ENCODE peak calls at places on chromosomes 11 and 22, in ten cellular contexts. One of them, this sample, is unnamed.

GRCh38 chr11:13229675-13230359 is 47.8 kb upstream of the BMAL1 start:
- DNase-seq in heart left ventricle: no peak
- DNase-seq in esophagus squamous epithelium: no peak
- DNase-seq in cardiac muscle cell: no peak
- DNase-seq in psoas muscle: peak; percentile 21
- DNase-seq in kidney: no peak
- DNase-seq in endothelial cell: no peak
- DNase-seq in right lobe of liver: no peak
- DNase-seq in upper lobe of right lung: no peak
- DNase-seq in transverse colon: no peak
- DNase-seq in this sample: no peak

GRCh38 chr11:3161720-3162409 is 3.2 kb downstream of the OSBPL5 start:
- DNase-seq in heart left ventricle: no peak
- DNase-seq in esophagus squamous epithelium: no peak
- DNase-seq in cardiac muscle cell: no peak
- DNase-seq in psoas muscle: no peak
- DNase-seq in kidney: peak; percentile 49
- DNase-seq in endothelial cell: no peak
- DNase-seq in right lobe of liver: peak; percentile 5
- DNase-seq in upper lobe of right lung: peak; percentile 38
- DNase-seq in transverse colon: peak; percentile 5
- DNase-seq in this sample: no peak

GRCh38 chr22:35021166-35021565 is 44.8 kb upstream of the ISX start:
- DNase-seq in heart left ventricle: no peak
- DNase-seq in esophagus squamous epithelium: no peak
- DNase-seq in cardiac muscle cell: no peak
- DNase-seq in psoas muscle: no peak
- DNase-seq in kidney: no peak
- DNase-seq in endothelial cell: no peak
- DNase-seq in right lobe of liver: no peak
- DNase-seq in upper lobe of right lung: no peak
- DNase-seq in transverse colon: peak; percentile 77
- DNase-seq in this sample: no peak

GRCh38 chr11:134071306-134071705 is 2.4 kb downstream of the JAM3 start:
- DNase-seq in heart left ventricle: no peak
- DNase-seq in esophagus squamous epithelium: no peak
- DNase-seq in cardiac muscle cell: no peak
- DNase-seq in psoas muscle: no peak
- DNase-seq in kidney: no peak
- DNase-seq in endothelial cell: no peak
- DNase-seq in right lobe of liver: no peak
- DNase-seq in upper lobe of right lung: no peak
- DNase-seq in transverse colon: no peak
- DNase-seq in this sample: no peak

GRCh38 chr11:116773203-116774112 is 671 bp upstream of the BUD13 start:
- DNase-seq in heart left ventricle: no peak
- DNase-seq in esophagus squamous epithelium: peak; percentile 56
- DNase-seq in cardiac muscle cell: no peak
- DNase-seq in psoas muscle: no peak
- DNase-seq in kidney: no peak
- DNase-seq in endothelial cell: peak; percentile 65
- DNase-seq in right lobe of liver: no peak
- DNase-seq in upper lobe of right lung: no peak
- DNase-seq in transverse colon: no peak
- DNase-seq in this sample: no peak

GRCh38 chr11:93652161-93652597 is 9.3 kb upstream of the CEP295 start:
- DNase-seq in heart left ventricle: no peak
- DNase-seq in esophagus squamous epithelium: no peak
- DNase-seq in cardiac muscle cell: peak; percentile 66
- DNase-seq in psoas muscle: no peak
- DNase-seq in kidney: no peak
- DNase-seq in endothelial cell: peak; percentile 61
- DNase-seq in right lobe of liver: no peak
- DNase-seq in upper lobe of right lung: no peak
- DNase-seq in transverse colon: no peak
- DNase-seq in this sample: no peak

GRCh38 chr11:76684470-76684869 is 13.9 kb upstream of the LRRC32 start:
- DNase-seq in heart left ventricle: no peak
- DNase-seq in esophagus squamous epithelium: no peak
- DNase-seq in cardiac muscle cell: no peak
- DNase-seq in psoas muscle: no peak
- DNase-seq in kidney: no peak
- DNase-seq in endothelial cell: no peak
- DNase-seq in right lobe of liver: no peak
- DNase-seq in upper lobe of right lung: no peak
- DNase-seq in transverse colon: no peak
- DNase-seq in this sample: no peak

GRCh38 chr11:116641561-116642045 is 131.2 kb downstream of the BUD13 start:
- DNase-seq in heart left ventricle: no peak
- DNase-seq in esophagus squamous epithelium: no peak
- DNase-seq in cardiac muscle cell: peak; percentile 37
- DNase-seq in psoas muscle: peak; percentile 22
- DNase-seq in kidney: peak; percentile 75
- DNase-seq in endothelial cell: peak; percentile 73
- DNase-seq in right lobe of liver: peak; percentile 60
- DNase-seq in upper lobe of right lung: peak; percentile 76
- DNase-seq in transverse colon: peak; percentile 41
- DNase-seq in this sample: no peak

GRCh38 chr22:27800250-27801131 is 1.1 kb downstream of the MN1 start:
- DNase-seq in heart left ventricle: peak; percentile 63
- DNase-seq in esophagus squamous epithelium: no peak
- DNase-seq in cardiac muscle cell: no peak
- DNase-seq in psoas muscle: peak; percentile 40
- DNase-seq in kidney: peak; percentile 77
- DNase-seq in endothelial cell: no peak
- DNase-seq in right lobe of liver: peak; percentile 27
- DNase-seq in upper lobe of right lung: no peak
- DNase-seq in transverse colon: no peak
- DNase-seq in this sample: no peak

GRCh38 chr11:22207162-22207561 is 14.3 kb downstream of the ANO5 start:
- DNase-seq in heart left ventricle: no peak
- DNase-seq in esophagus squamous epithelium: no peak
- DNase-seq in cardiac muscle cell: no peak
- DNase-seq in psoas muscle: no peak
- DNase-seq in kidney: no peak
- DNase-seq in endothelial cell: no peak
- DNase-seq in right lobe of liver: no peak
- DNase-seq in upper lobe of right lung: no peak
- DNase-seq in transverse colon: no peak
- DNase-seq in this sample: no peak

GRCh38 chr11:120130991-120131760 is 6.7 kb downstream of the TRIM29 start:
- DNase-seq in heart left ventricle: peak; percentile 18
- DNase-seq in esophagus squamous epithelium: no peak
- DNase-seq in cardiac muscle cell: no peak
- DNase-seq in psoas muscle: no peak
- DNase-seq in kidney: peak; percentile 45
- DNase-seq in endothelial cell: no peak
- DNase-seq in right lobe of liver: peak; percentile 3
- DNase-seq in upper lobe of right lung: peak; percentile 46
- DNase-seq in transverse colon: peak; percentile 4
- DNase-seq in this sample: no peak

GRCh38 chr11:126485021-126485781 is 129.7 kb downstream of the ST3GAL4 start:
- DNase-seq in heart left ventricle: peak; percentile 24
- DNase-seq in esophagus squamous epithelium: no peak
- DNase-seq in cardiac muscle cell: peak; percentile 28
- DNase-seq in psoas muscle: no peak
- DNase-seq in kidney: no peak
- DNase-seq in endothelial cell: no peak
- DNase-seq in right lobe of liver: no peak
- DNase-seq in upper lobe of right lung: peak; percentile 13
- DNase-seq in transverse colon: no peak
- DNase-seq in this sample: no peak
- TF ChIP-seq CTCF in heart left ventricle: no peak
- TF ChIP-seq CTCF in esophagus squamous epithelium: no peak
- TF ChIP-seq CTCF in cardiac muscle cell: peak; percentile 22
- TF ChIP-seq CTCF in psoas muscle: no peak
- TF ChIP-seq CTCF in kidney: no peak
- TF ChIP-seq CTCF in endothelial cell: no peak
- TF ChIP-seq CTCF in right lobe of liver: no peak
- TF ChIP-seq CTCF in upper lobe of right lung: no peak
- TF ChIP-seq CTCF in transverse colon: no peak
- TF ChIP-seq CTCF in this sample: no peak

DNA sequence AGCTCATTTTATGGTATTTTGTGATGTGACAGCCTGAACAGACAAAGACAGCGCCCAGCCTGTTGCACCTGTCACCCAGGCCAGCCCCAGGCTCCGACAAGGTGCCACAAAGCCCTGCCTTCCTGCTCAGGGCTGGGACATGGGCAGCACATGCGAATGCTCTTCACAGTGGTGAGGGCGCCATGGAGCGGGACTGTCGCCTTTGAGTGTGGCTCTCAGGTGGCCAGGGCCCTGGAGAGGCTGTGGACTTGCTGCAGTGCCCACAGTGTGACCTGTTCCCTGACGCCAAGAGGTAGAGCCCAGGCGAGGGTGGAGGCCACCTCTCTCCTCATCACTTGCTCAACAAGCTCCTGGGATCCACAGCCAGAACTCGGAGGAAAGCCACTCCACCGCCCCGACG is 346.3 kb downstream of the SHANK2 start:
- DNase-seq in heart left ventricle: no peak
- DNase-seq in esophagus squamous epithelium: no peak
- DNase-seq in cardiac muscle cell: no peak
- DNase-seq in psoas muscle: no peak
- DNase-seq in kidney: peak; percentile 51
- DNase-seq in endothelial cell: no peak
- DNase-seq in right lobe of liver: no peak
- DNase-seq in upper lobe of right lung: peak; percentile 53
- DNase-seq in transverse colon: no peak
- DNase-seq in this sample: no peak
- TF ChIP-seq CTCF in heart left ventricle: no peak
- TF ChIP-seq CTCF in esophagus squamous epithelium: no peak
- TF ChIP-seq CTCF in cardiac muscle cell: no peak
- TF ChIP-seq CTCF in psoas muscle: no peak
- TF ChIP-seq CTCF in kidney: no peak
- TF ChIP-seq CTCF in endothelial cell: no peak
- TF ChIP-seq CTCF in right lobe of liver: no peak
- TF ChIP-seq CTCF in upper lobe of right lung: no peak
- TF ChIP-seq CTCF in transverse colon: no peak
- TF ChIP-seq CTCF in this sample: no peak

GRCh38 chr11:68855205-68855978 is 13.7 kb upstream of the CPT1A start:
- DNase-seq in heart left ventricle: peak; percentile 92
- DNase-seq in esophagus squamous epithelium: no peak
- DNase-seq in cardiac muscle cell: peak; percentile 80
- DNase-seq in psoas muscle: peak; percentile 45
- DNase-seq in kidney: peak; percentile 80
- DNase-seq in endothelial cell: peak; percentile 42
- DNase-seq in right lobe of liver: peak; percentile 74
- DNase-seq in upper lobe of right lung: peak; percentile 70
- DNase-seq in transverse colon: peak; percentile 41
- DNase-seq in this sample: no peak
- TF ChIP-seq CTCF in heart left ventricle: no peak
- TF ChIP-seq CTCF in esophagus squamous epithelium: no peak
- TF ChIP-seq CTCF in cardiac muscle cell: peak; percentile 31
- TF ChIP-seq CTCF in psoas muscle: peak; percentile 29
- TF ChIP-seq CTCF in kidney: no peak
- TF ChIP-seq CTCF in endothelial cell: no peak
- TF ChIP-seq CTCF in right lobe of liver: peak; percentile 12
- TF ChIP-seq CTCF in upper lobe of right lung: no peak
- TF ChIP-seq CTCF in transverse colon: peak; percentile 30
- TF ChIP-seq CTCF in this sample: no peak

GRCh38 chr11:108967571-108967970 is 302.7 kb downstream of the DDX10 start:
- DNase-seq in heart left ventricle: no peak
- DNase-seq in esophagus squamous epithelium: no peak
- DNase-seq in cardiac muscle cell: no peak
- DNase-seq in psoas muscle: no peak
- DNase-seq in kidney: no peak
- DNase-seq in endothelial cell: no peak
- DNase-seq in right lobe of liver: no peak
- DNase-seq in upper lobe of right lung: no peak
- DNase-seq in transverse colon: no peak
- DNase-seq in this sample: peak; percentile 13

GRCh38 chr11:108973402-108974119 is 308.7 kb downstream of the DDX10 start:
- DNase-seq in heart left ventricle: no peak
- DNase-seq in esophagus squamous epithelium: no peak
- DNase-seq in cardiac muscle cell: peak; percentile 82
- DNase-seq in psoas muscle: no peak
- DNase-seq in kidney: no peak
- DNase-seq in endothelial cell: no peak
- DNase-seq in right lobe of liver: no peak
- DNase-seq in upper lobe of right lung: no peak
- DNase-seq in transverse colon: no peak
- DNase-seq in this sample: no peak

GRCh38 chr11:108966206-108966605 is 301.3 kb downstream of the DDX10 start:
- DNase-seq in heart left ventricle: no peak
- DNase-seq in esophagus squamous epithelium: no peak
- DNase-seq in cardiac muscle cell: no peak
- DNase-seq in psoas muscle: no peak
- DNase-seq in kidney: no peak
- DNase-seq in endothelial cell: no peak
- DNase-seq in right lobe of liver: no peak
- DNase-seq in upper lobe of right lung: no peak
- DNase-seq in transverse colon: no peak
- DNase-seq in this sample: no peak

GRCh38 chr11:108966978-108967377 is 302.1 kb downstream of the DDX10 start:
- DNase-seq in heart left ventricle: no peak
- DNase-seq in esophagus squamous epithelium: no peak
- DNase-seq in cardiac muscle cell: no peak
- DNase-seq in psoas muscle: no peak
- DNase-seq in kidney: no peak
- DNase-seq in endothelial cell: no peak
- DNase-seq in right lobe of liver: no peak
- DNase-seq in upper lobe of right lung: no peak
- DNase-seq in transverse colon: no peak
- DNase-seq in this sample: no peak

DNA sequence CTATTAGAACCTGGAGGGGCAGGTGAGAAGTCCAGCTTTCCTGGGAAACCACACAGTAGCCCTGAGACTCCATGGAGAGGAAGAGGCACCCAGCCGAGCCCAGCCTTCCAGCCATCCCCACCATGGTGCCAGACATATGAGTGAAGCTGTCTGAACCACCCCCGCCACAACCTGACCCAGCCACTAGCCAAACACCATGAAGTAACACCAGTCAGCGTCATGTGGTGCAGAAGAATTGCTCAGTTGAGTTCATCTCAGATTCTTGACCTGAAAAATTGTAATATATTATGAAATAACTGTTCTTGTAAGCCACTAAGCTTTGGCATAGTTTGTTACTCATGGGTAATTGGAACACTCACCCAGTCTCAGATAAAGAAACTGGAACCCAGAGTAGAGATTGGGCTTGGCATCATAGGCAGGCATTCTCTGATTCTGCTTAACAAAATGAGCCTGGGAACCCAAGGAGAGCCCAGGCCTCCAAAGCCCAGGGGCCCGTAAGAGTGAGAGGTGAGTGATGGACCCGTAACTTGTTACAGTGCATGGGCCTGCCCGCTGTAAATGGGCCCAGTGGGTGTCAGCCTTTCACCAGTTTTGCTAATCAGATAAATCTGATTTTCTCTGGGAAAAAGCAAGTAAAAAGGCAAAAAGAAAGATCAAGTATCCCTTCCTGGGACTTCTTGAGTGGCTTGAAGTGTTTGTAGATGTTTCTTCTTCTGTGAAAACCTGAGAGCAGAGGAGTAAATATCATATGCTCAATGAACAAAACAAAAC is 305.5 kb downstream of the DDX10 start:
- DNase-seq in heart left ventricle: no peak
- DNase-seq in esophagus squamous epithelium: no peak
- DNase-seq in cardiac muscle cell: peak; percentile 43
- DNase-seq in psoas muscle: no peak
- DNase-seq in kidney: no peak
- DNase-seq in endothelial cell: no peak
- DNase-seq in right lobe of liver: no peak
- DNase-seq in upper lobe of right lung: no peak
- DNase-seq in transverse colon: no peak
- DNase-seq in this sample: no peak
- TF ChIP-seq CTCF in heart left ventricle: no peak
- TF ChIP-seq CTCF in esophagus squamous epithelium: no peak
- TF ChIP-seq CTCF in cardiac muscle cell: no peak
- TF ChIP-seq CTCF in psoas muscle: no peak
- TF ChIP-seq CTCF in kidney: no peak
- TF ChIP-seq CTCF in endothelial cell: no peak
- TF ChIP-seq CTCF in right lobe of liver: no peak
- TF ChIP-seq CTCF in upper lobe of right lung: no peak
- TF ChIP-seq CTCF in transverse colon: no peak
- TF ChIP-seq CTCF in this sample: no peak

This sample was measured in thoracic aorta.